ENCODE peak calls at places on chromosomes 12 and 14, in eight cellular contexts. N is left ventricle myocardium inferior, Z is upper lobe of right lung, T is ascending aorta, R is lung, J is right atrium auricular region, C is body of pancreas, H is lower lobe of right lung. O is an unnamed sample.

GRCh38 chr12:88914967-88915366 is 334.7 kb upstream of the KITLG start:
- DNase-seq in Z (no peak), C (no peak), N (no peak), R (no peak), H (no peak), J (no peak), T (no peak), O (no peak)

GRCh38 chr14:22561661-22562579 is 27.1 kb downstream of the DAD1 start:
- DNase-seq in Z (no peak), N (no peak), J (no peak), H (peak; percentile 71), T (no peak), C (no peak), R (peak; percentile 70), O (no peak)

GRCh38 chr14:58796636-58797429 is 159.1 kb downstream of the DACT1 start:
- DNase-seq in N (no peak), J (no peak), C (no peak), R (peak; percentile 62), T (no peak), Z (no peak), H (no peak), O (no peak)

GRCh38 chr14:70709726-70710382 is 68.1 kb downstream of the TTC9 start:
- DNase-seq in R (peak; percentile 34), J (no peak), H (no peak), C (no peak), T (no peak), Z (no peak), N (no peak), O (no peak)

GRCh38 chr12:121961195-121961879 is 42.9 kb downstream of the CFAP251 start:
- DNase-seq in C (no peak), Z (no peak), H (no peak), N (no peak), T (no peak), R (no peak), J (no peak), O (no peak)

GRCh38 chr12:103665971-103666370 is 78.9 kb downstream of the STAB2 start:
- DNase-seq in C (no peak), T (no peak), Z (no peak), R (no peak), N (no peak), H (no peak), J (no peak), O (no peak)

GRCh38 chr14:101028971-101029667 is 125.6 kb upstream of the RTL1 start:
- DNase-seq in N (peak; percentile 1), H (no peak), C (peak; percentile 22), J (no peak), R (no peak), Z (peak; percentile 31), T (peak; percentile 46), O (no peak)

GRCh38 chr14:75531660-75532317 is 9.5 kb downstream of the BATF start:
- DNase-seq in C (no peak), H (no peak), T (no peak), R (no peak), Z (no peak), N (no peak), J (no peak), O (no peak)

GRCh38 chr12:62350554-62350953 is 90.3 kb downstream of the USP15 start:
- DNase-seq in R (no peak), T (no peak), J (no peak), H (no peak), Z (no peak), N (no peak), C (no peak), O (no peak)

GRCh38 chr14:75732888-75733287 is 71.8 kb downstream of the TTLL5 start:
- DNase-seq in J (no peak), R (no peak), C (no peak), T (no peak), H (no peak), N (no peak), Z (no peak), O (no peak)

GRCh38 chr14:54446201-54446693 is 5.1 kb upstream of the CNIH1 start:
- DNase-seq in C (no peak), J (no peak), N (no peak), Z (no peak), T (no peak), R (no peak), H (peak; percentile 45), O (no peak)

GRCh38 chr12:27333311-27334009 is 824 bp downstream of the BMAL2 start:
- DNase-seq in J (no peak), T (no peak), H (peak; percentile 72), N (peak; percentile 23), C (peak; percentile 31), Z (peak; percentile 77), R (no peak), O (no peak)

GRCh38 chr12:74539261-74539660 is 1.6 kb downstream of the ATXN7L3B start:
- DNase-seq in C (no peak), H (no peak), N (no peak), R (no peak), Z (no peak), T (no peak), J (no peak), O (no peak)

GRCh38 chr14:24430143-24430681 is 458 bp downstream of the KHNYN start:
- DNase-seq in H (peak; percentile 85), N (peak; percentile 87), T (peak; percentile 90), C (peak; percentile 75), J (peak; percentile 86), R (peak; percentile 74), Z (peak; percentile 91), O (peak; percentile 42)

GRCh38 chr12:4274396-4274959 is 916 bp downstream of the CCND2 start:
- DNase-seq in H (no peak), R (no peak), C (no peak), N (no peak), J (no peak), T (no peak), Z (no peak), O (no peak)

GRCh38 chr12:58369576-58369975 is 428.2 kb downstream of the ATP23 start:
- DNase-seq in R (no peak), Z (no peak), J (no peak), C (no peak), N (no peak), H (no peak), T (no peak), O (no peak)

GRCh38 chr12:92029902-92030586 is 115.6 kb downstream of the BTG1 start:
- DNase-seq in C (no peak), N (no peak), H (no peak), T (no peak), Z (no peak), R (no peak), J (no peak), O (no peak)
- H3K4me1 ChIP-seq in C (peaks cover 42% of the 10 kb centered on the region), N (peaks cover 44% of the 10 kb centered on the region), H (peaks cover 61% of the 10 kb centered on the region), T (peaks cover 24% of the 10 kb centered on the region), Z (peaks cover 37% of the 10 kb centered on the region), R (peaks cover 13% of the 10 kb centered on the region), J (peaks cover 34% of the 10 kb centered on the region), O (peaks cover 21% of the 10 kb centered on the region)

GRCh38 chr14:36659010-36659821 is 2.4 kb upstream of the PAX9 start:
- DNase-seq in C (no peak), J (no peak), Z (no peak), R (no peak), T (no peak), H (no peak), N (no peak), O (no peak)

GRCh38 chr14:36656769-36657408 is 4.8 kb upstream of the PAX9 start:
- DNase-seq in H (no peak), C (no peak), R (no peak), J (no peak), T (no peak), N (no peak), Z (no peak), O (no peak)

GRCh38 chr14:36655963-36656768 is 5.5 kb upstream of the PAX9 start:
- DNase-seq in C (peak; percentile 20), H (no peak), J (no peak), R (no peak), Z (peak; percentile 67), T (no peak), N (no peak), O (no peak)

GRCh38 chr14:36658091-36659009 is 3.3 kb upstream of the PAX9 start:
- DNase-seq in T (no peak), J (no peak), R (no peak), Z (no peak), C (no peak), N (no peak), H (no peak), O (no peak)

DNA sequence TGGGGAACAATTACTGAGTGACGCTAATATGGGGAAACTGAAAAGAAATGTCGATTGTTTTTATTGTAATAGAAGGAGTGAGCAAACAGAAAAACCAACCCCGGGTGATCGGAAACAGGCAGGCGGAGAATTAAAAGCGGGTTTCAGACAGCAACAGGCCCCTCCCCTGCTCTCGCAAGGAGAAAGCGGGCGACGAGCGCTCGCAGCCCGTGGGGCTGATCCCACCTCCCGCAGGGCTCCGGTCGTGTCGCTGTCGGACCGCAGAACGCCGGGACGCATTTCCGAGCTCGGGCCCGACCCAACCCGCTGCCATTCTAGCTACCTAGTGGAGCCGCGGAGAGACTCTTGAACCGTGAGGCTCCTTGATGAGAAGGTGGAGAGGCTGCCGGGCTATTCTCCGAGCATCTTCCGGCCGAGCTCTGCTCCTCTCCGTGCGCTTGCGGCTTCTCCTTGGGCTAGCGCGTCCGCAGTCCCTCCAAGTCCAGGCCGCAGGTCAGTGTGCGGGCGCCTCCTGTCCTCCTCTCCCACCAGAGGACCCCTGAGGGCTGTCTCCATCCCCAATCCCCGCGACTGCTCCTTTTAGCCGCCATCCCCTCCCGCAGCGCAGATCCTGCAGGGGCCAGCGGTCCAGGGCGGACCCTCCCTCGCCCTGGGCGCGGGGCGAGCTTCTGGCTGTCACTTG is 4.1 kb upstream of the PAX9 start:
- DNase-seq in H (no peak), J (no peak), C (peak; percentile 17), R (no peak), Z (no peak), T (no peak), N (no peak), O (no peak)
- H3K4me3 ChIP-seq in H (peak overlapping the region; percentile 29), J (peak overlapping the region; percentile 29), C (no peak overlapping the region), R (no peak overlapping the region), Z (peak overlapping the region; percentile 5), T (peak overlapping the region; percentile 42), N (peak overlapping the region; percentile 34), O (peak overlapping the region; percentile 48)

DNA sequence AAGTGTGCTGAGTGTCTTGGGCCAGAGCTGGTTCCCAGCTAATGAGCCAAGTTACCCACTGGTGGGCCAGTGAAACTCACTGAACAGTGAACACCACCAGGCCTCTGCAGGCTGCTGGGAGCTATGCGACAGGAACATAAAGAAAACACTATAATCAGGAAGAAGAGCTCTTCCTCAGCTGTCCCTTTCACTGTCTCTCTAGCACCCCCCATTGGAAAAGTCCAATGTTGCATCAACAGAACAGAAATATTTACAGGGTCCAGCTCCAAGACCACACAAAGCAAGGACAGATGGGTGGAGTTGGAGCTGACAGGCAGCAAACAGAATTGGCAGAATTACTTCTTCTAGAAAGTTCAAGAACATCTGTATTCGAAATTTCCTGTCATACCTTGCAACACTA is 903.6 kb upstream of the TMEM132C start:
- DNase-seq in Z (no peak), J (no peak), C (no peak), H (no peak), R (no peak), N (no peak), T (no peak), O (no peak)
- TF ChIP-seq CTCF in Z (no peak), J (no peak), C (no peak), H (no peak), R (no peak), N (no peak), T (no peak), O (no peak)

DNA sequence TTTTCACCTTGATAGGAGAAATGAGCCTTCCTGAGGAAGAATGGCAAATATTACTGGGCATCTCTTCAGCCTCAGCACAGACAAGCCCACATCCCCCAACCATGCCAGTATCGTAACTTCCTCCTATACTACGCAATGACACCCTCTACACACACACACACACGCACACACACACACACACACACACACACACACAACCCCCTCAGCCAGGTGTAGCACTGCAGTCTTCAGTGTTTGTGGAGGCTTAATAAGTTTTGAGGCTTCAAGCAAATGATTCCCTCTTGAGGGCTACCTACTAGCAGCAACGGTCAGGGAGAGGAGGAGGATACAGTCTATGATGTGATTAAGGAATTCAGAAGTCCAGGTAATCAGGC is 1.6 kb downstream of the DGKA start:
- DNase-seq in C (no peak), T (no peak), R (no peak), Z (no peak), J (no peak), N (no peak), H (no peak), O (no peak)
- H3K4me1 ChIP-seq in C (peaks cover 47% of the 10 kb centered on the region), T (peaks cover 27% of the 10 kb centered on the region), R (no peaks in the 10 kb centered on the region), Z (peaks cover 45% of the 10 kb centered on the region), J (peaks cover 56% of the 10 kb centered on the region), N (peaks cover 60% of the 10 kb centered on the region), H (peaks cover 57% of the 10 kb centered on the region), O (peaks cover 31% of the 10 kb centered on the region)

O was measured in gastrocnemius medialis.